ENCODE peak calls at places on chromosomes 3 and 15, in six cellular contexts. O is MM.1S; P is CD8-positive, alpha-beta T cell; H is body of pancreas; N is fibroblast of lung; C is psoas muscle. E is an unnamed sample.

GRCh38 chr3:189898559-189899153 is 222.0 kb downstream of the P3H2 start:
- DNase-seq in O (no peak), P (no peak), H (no peak), N (peak; percentile 54), C (no peak), E (no peak)

GRCh38 chr3:123092243-123092642 is 25.4 kb downstream of the PDIA5 start:
- DNase-seq in O (no peak), P (no peak), H (no peak), N (no peak), C (no peak), E (no peak)

GRCh38 chr3:13062647-13063046 is 10.6 kb downstream of the IQSEC1 start:
- DNase-seq in O (no peak), P (no peak), H (no peak), N (no peak), C (no peak), E (no peak)

GRCh38 chr3:183975981-183976662 is 41.6 kb downstream of the ABCC5 start:
- DNase-seq in O (peak; percentile 50), P (no peak), H (no peak), N (peak; percentile 67), C (no peak), E (no peak)

GRCh38 chr3:130906374-130906995 is 12.6 kb downstream of the ATP2C1 start:
- DNase-seq in O (no peak), P (no peak), H (no peak), N (peak; percentile 8), C (no peak), E (no peak)

GRCh38 chr3:59570816-59571215 is 521.0 kb upstream of the CFAP20DC start:
- DNase-seq in O (no peak), P (no peak), H (no peak), N (no peak), C (no peak), E (no peak)

GRCh38 chr15:93040288-93041158 is 48.5 kb downstream of the RGMA start:
- DNase-seq in O (no peak), P (no peak), H (no peak), N (no peak), C (peak; percentile 5), E (peak; percentile 7)

GRCh38 chr3:129557737-129558037 is 14.7 kb downstream of the H1-8 start:
- DNase-seq in O (no peak), P (no peak), H (no peak), N (no peak), C (peak; percentile 13), E (no peak)

GRCh38 chr3:49248828-49249227 is 28.2 kb downstream of the C3orf62 start:
- DNase-seq in O (peak; percentile 15), P (no peak), H (peak; percentile 39), N (no peak), C (no peak), E (no peak)

GRCh38 chr3:175941352-175941751 is 1082.2 kb downstream of the NAALADL2 start:
- DNase-seq in O (peak; percentile 43), P (no peak), H (no peak), N (no peak), C (no peak), E (no peak)

GRCh38 chr3:158102660-158103085 is 3.5 kb downstream of the SHOX2 start:
- DNase-seq in O (no peak), P (no peak), H (no peak), N (no peak), C (no peak), E (no peak)

GRCh38 chr3:169391672-169392071 is 271.8 kb downstream of the MECOM start:
- DNase-seq in O (no peak), P (no peak), H (no peak), N (no peak), C (no peak), E (no peak)

GRCh38 chr3:20322085-20322484 is 136.1 kb upstream of the SGO1 start:
- DNase-seq in O (no peak), P (no peak), H (no peak), N (no peak), C (no peak), E (no peak)

GRCh38 chr15:81418891-81419290 is 44.9 kb upstream of the TMC3 start:
- DNase-seq in O (no peak), P (no peak), H (no peak), N (no peak), C (no peak), E (no peak)

GRCh38 chr3:71589132-71589531 is 5.6 kb upstream of the FOXP1 start:
- DNase-seq in O (no peak), P (no peak), H (no peak), N (no peak), C (no peak), E (no peak)

GRCh38 chr15:68597581-68597980 is 18.8 kb downstream of the CORO2B start:
- DNase-seq in O (no peak), P (no peak), H (no peak), N (no peak), C (no peak), E (no peak)

GRCh38 chr3:15779111-15779510 is 18.7 kb downstream of the ANKRD28 start:
- DNase-seq in O (no peak), P (no peak), H (no peak), N (no peak), C (no peak), E (no peak)

GRCh38 chr3:15783361-15783969 is 14.3 kb downstream of the ANKRD28 start:
- DNase-seq in O (no peak), P (no peak), H (no peak), N (peak; percentile 76), C (no peak), E (no peak)

GRCh38 chr3:15782429-15782828 is 15.3 kb downstream of the ANKRD28 start:
- DNase-seq in O (no peak), P (no peak), H (no peak), N (no peak), C (no peak), E (no peak)

GRCh38 chr3:15781637-15782402 is 16.0 kb downstream of the ANKRD28 start:
- DNase-seq in O (no peak), P (no peak), H (no peak), N (no peak), C (no peak), E (no peak)

DNA sequence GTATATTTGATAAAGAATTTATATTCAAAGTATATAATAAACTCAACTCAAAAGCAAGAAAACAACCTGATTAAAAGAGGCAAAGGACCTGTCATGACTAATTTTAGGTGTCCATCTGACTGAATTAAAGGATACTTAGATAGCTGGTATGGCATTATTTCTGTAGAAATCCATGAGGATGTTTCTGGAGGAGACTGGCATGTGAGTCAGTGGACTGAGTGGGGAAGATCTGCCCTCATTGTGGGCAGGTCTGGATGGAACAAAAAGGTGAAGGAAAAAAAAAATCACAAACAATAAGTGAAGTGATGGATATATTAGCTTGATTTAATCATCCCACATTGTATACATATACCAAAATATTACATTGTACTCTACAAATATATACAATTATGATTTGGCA is 16.6 kb downstream of the ANKRD28 start:
- DNase-seq in O (no peak), P (no peak), H (no peak), N (no peak), C (no peak), E (no peak)
- H3K4me3 ChIP-seq in O (no peak overlapping the region), P (no peak overlapping the region), H (no peak overlapping the region), N (no peak overlapping the region), C (peak overlapping the region; percentile 37), E (no peak overlapping the region)

DNA sequence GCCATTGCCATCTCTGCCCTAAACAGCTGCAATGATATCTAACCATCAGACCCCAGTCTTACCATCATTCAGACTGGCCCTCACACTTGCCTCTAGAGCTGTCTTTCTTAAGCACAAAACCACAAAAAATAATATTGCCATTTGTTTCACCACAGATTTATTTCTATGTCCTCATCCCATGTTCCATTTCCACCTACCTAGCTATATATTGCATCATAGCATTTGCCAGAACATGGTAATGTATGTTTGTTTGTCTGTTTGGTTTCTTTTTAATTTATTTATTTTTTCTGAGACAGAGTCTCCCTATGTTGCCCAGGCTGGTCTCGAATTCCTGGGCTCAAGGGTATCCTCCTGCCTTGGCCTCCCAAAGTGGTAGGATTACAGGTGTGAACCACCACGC is 18.5 kb upstream of the TUSC7 start:
- DNase-seq in O (no peak), P (no peak), H (no peak), N (no peak), C (no peak), E (no peak)
- TF ChIP-seq CTCF in O (no peak), P (no peak), H (no peak), N (no peak), C (no peak), E (no peak)

GRCh38 chr15:57500256-57500655 is 91.4 kb upstream of the MYZAP start:
- DNase-seq in O (no peak), P (no peak), H (no peak), N (no peak), C (no peak), E (no peak)
- H3K27ac ChIP-seq in O (no peak overlapping the region), P (no peak overlapping the region), H (peak overlapping the region; percentile 47), N (no peak overlapping the region), C (no peak overlapping the region), E (no peak overlapping the region)

GRCh38 chr15:32642667-32643425 is 1.3 kb downstream of the SCG5 start:
- DNase-seq in O (no peak), P (no peak), H (no peak), N (no peak), C (no peak), E (no peak)

GRCh38 chr15:32637704-32638103 is 3.8 kb upstream of the SCG5 start:
- DNase-seq in O (no peak), P (no peak), H (no peak), N (no peak), C (no peak), E (no peak)

GRCh38 chr15:32636908-32637567 is 4.5 kb upstream of the SCG5 start:
- DNase-seq in O (no peak), P (no peak), H (no peak), N (no peak), C (no peak), E (no peak)

GRCh38 chr15:32643907-32644445 is 2.5 kb downstream of the SCG5 start:
- DNase-seq in O (no peak), P (no peak), H (no peak), N (no peak), C (no peak), E (no peak)

DNA sequence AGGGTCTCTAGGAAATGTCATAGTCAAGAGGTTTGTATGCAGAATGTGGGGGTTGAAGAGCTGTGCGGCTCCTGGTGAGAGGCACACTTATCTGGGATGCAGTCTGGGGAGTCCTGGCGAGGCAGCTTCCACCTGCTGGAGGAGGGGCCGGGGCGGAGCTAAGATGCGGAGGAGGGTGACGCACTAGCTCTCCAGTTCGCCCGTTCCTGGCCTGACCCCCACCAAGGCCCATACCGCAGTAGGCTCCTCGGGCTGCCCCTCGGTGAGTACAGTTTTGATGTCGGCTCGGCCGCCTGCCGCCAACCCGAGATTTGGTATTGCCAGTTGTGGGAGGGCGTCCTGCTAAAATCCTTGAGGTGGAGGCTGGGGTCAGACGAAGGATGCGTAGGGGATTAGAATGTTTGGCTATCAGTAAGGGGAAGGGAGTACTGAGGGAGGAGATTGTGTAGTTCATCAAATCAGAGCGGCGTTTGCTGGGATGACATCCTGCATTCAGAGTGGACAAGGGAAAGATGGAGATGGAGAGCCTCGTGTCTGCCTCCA is at the start of gene SCG5:
- DNase-seq in O (no peak), P (no peak), H (peak; percentile 57), N (peak; percentile 48), C (no peak), E (peak; percentile 40)
- H3K4me3 ChIP-seq in O (no peak within 1 kb of the TSS), P (no peak within 1 kb of the TSS), H (no peak within 1 kb of the TSS), N (peak within 1 kb of the TSS; percentile 29), C (no peak within 1 kb of the TSS), E (peak within 1 kb of the TSS; percentile 9)

E was measured in ovary.